ENCODE peak calls at places on chromosomes 7 and 10, in four cellular contexts. K is thyroid gland, R is Peyer's patch, H is A549. I is an unnamed sample.

GRCh38 chr10:124043310-124044142 is 49.9 kb downstream of the CHST15 start:
- DNase-seq in R (peak; percentile 80), K (no peak), H (no peak), I (no peak)

GRCh38 chr7:85178531-85179298 is 8.1 kb downstream of the SEMA3D start:
- DNase-seq in R (no peak), H (no peak), K (no peak), I (no peak)

GRCh38 chr10:21510218-21511070 is 15.0 kb downstream of the SKIDA1 start:
- DNase-seq in K (peak; percentile 50), R (no peak), H (no peak), I (peak; percentile 39)

GRCh38 chr7:51084121-51084520 is 232.5 kb downstream of the COBL start:
- DNase-seq in K (no peak), R (no peak), H (no peak), I (no peak)

GRCh38 chr10:70256463-70256862 is 23.2 kb upstream of the PPA1 start:
- DNase-seq in K (no peak), H (no peak), R (no peak), I (no peak)

GRCh38 chr10:7787150-7787856 is 490 bp downstream of the KIN start:
- DNase-seq in R (no peak), K (no peak), H (no peak), I (no peak)

GRCh38 chr10:48495282-48496045 is 109.4 kb downstream of the ARHGAP22 start:
- DNase-seq in K (no peak), R (peak; percentile 33), H (no peak), I (no peak)

GRCh38 chr10:38146579-38147333 is 52.6 kb downstream of the ZNF37A start:
- DNase-seq in K (no peak), R (no peak), H (no peak), I (no peak)

GRCh38 chr10:118674226-118674919 is 78.9 kb upstream of the PRLHR start:
- DNase-seq in H (no peak), R (no peak), K (no peak), I (no peak)

GRCh38 chr7:84946549-84946948 is 240.3 kb downstream of the SEMA3D start:
- DNase-seq in H (no peak), R (no peak), K (no peak), I (no peak)

GRCh38 chr7:106291247-106291646 is 6.5 kb upstream of the NAMPT start:
- DNase-seq in R (no peak), H (no peak), K (no peak), I (no peak)

GRCh38 chr10:117167346-117168134 is 29.5 kb upstream of the VAX1 start:
- DNase-seq in K (no peak), R (no peak), H (no peak), I (no peak)

GRCh38 chr7:337567-337951 is 47.6 kb downstream of the FOXL3 start:
- DNase-seq in H (no peak), K (no peak), R (no peak), I (no peak)

GRCh38 chr7:75639893-75640600 is 98.7 kb downstream of the HIP1 start:
- DNase-seq in H (no peak), R (no peak), K (no peak), I (no peak)

GRCh38 chr10:114346176-114347031 is 57.9 kb downstream of the AFAP1L2 start:
- DNase-seq in R (no peak), K (no peak), H (no peak), I (peak; percentile 36)

GRCh38 chr7:36911788-36912187 is 187.5 kb upstream of the AOAH start:
- DNase-seq in R (no peak), K (no peak), H (peak; percentile 49), I (no peak)

GRCh38 chr10:86899128-86899527 is 58.3 kb downstream of the MMRN2 start:
- DNase-seq in K (no peak), H (no peak), R (no peak), I (no peak)

GRCh38 chr7:130986271-130986690 is 252.3 kb upstream of the KLF14 start:
- DNase-seq in H (no peak), K (peak; percentile 31), R (no peak), I (no peak)

GRCh38 chr10:52318822-52319464 is 4.9 kb downstream of the DKK1 start:
- DNase-seq in H (peak; percentile 94), R (no peak), K (no peak), I (no peak)

GRCh38 chr10:100528123-100528884 is 1.4 kb downstream of the NDUFB8 start:
- DNase-seq in H (no peak), K (no peak), R (no peak), I (no peak)

GRCh38 chr10:126598009-126598408 is 72.5 kb downstream of the C10orf90 start:
- DNase-seq in R (no peak), H (peak; percentile 49), K (peak; percentile 44), I (peak; percentile 70)

GRCh38 chr10:83233691-83234090 is 905.6 kb upstream of the GHITM start:
- DNase-seq in K (no peak), R (no peak), H (no peak), I (no peak)

GRCh38 chr7:151426486-151426905 is 13.4 kb downstream of the CRYGN start:
- DNase-seq in H (peak; percentile 83), R (peak; percentile 73), K (peak; percentile 71), I (peak; percentile 83)

GRCh38 chr7:106521541-106521940 is 139.4 kb downstream of the CCDC71L start:
- DNase-seq in R (no peak), H (no peak), K (no peak), I (no peak)

GRCh38 chr7:139680676-139681462 is 96.9 kb downstream of the HIPK2 start:
- DNase-seq in H (peak; percentile 88), R (no peak), K (peak; percentile 37), I (no peak)

GRCh38 chr10:116263870-116264269 is 9.1 kb downstream of the GFRA1 start:
- DNase-seq in R (no peak), K (no peak), H (no peak), I (no peak)

GRCh38 chr10:67306588-67307205 is 380.9 kb downstream of the LRRTM3 start:
- DNase-seq in H (peak; percentile 19), R (no peak), K (no peak), I (no peak)

GRCh38 chr10:102230264-102230860 is 4.3 kb downstream of the ELOVL3 start:
- DNase-seq in R (peak; percentile 56), K (peak; percentile 74), H (peak; percentile 66), I (peak; percentile 43)

GRCh38 chr10:123651421-123652047 is 14.6 kb upstream of the GPR26 start:
- DNase-seq in R (peak; percentile 15), K (no peak), H (no peak), I (no peak)

GRCh38 chr10:125260260-125260659 is 99.9 kb upstream of the CTBP2 start:
- DNase-seq in H (no peak), K (no peak), R (no peak), I (no peak)

GRCh38 chr10:46524471-46525176 is 31.8 kb downstream of the GPRIN2 start:
- DNase-seq in K (peak; percentile 71), R (peak; percentile 45), H (peak; percentile 100), I (no peak)

GRCh38 chr10:103637855-103638561 is 144.5 kb downstream of the NEURL1 start:
- DNase-seq in H (no peak), K (peak; percentile 98), R (peak; percentile 64), I (peak; percentile 83)

GRCh38 chr7:98084631-98085030 is 22.0 kb upstream of the LMTK2 start:
- DNase-seq in K (no peak), H (no peak), R (peak; percentile 43), I (no peak)

DNA sequence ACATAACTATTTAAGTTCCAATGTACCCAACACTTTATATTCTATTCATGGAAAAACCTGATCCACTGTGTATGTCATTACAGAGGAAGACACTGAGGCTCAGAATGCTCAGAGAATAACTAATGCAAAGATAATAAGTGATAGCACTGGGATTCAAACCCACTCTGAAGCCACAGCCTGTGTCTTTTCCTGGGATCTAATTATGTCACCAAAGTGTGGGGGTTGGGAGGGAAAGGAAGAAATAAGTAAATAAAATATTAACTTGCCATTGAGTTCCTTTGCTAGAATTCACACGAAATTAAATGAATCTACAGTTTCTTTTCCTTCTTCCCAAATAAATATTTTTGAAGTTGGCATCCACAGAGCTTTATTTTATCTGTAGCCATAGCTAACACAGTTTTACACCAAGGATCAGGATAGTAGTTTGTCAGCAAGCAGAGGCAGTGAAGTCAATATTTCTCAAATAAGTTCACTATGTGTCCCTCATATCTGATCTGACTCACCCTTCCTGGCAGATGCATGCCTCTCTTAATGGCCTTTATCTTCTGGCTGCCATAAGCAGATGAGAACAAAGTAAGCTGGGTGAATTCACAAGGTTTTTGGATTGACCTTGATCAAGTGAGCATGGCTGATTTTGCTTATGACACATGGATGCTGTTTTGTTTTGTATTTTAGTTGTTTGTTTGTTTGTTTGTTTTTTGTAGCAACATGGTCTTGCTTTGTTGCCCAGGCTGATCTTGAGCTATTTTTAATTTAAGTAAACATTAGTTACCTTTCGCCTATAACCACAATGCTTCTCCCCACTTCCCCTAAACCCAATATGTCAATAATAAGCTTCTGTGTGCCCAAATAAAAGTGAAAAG is 6.3 kb downstream of the RAPGEF5 start:
- DNase-seq in H (no peak), K (no peak), R (peak; percentile 73), I (peak; percentile 62)
- TF ChIP-seq POLR2A in H (no peak), K (no peak), R (no peak), I (no peak)

GRCh38 chr10:33295851-33296250 is 38.6 kb downstream of the NRP1 start:
- DNase-seq in H (no peak), K (no peak), R (no peak), I (no peak)

GRCh38 chr10:33301097-33301789 is 33.2 kb downstream of the NRP1 start:
- DNase-seq in K (no peak), H (no peak), R (no peak), I (no peak)

GRCh38 chr10:33302188-33302829 is 32.2 kb downstream of the NRP1 start:
- DNase-seq in K (no peak), H (no peak), R (no peak), I (no peak)

GRCh38 chr10:33298110-33298509 is 36.4 kb downstream of the NRP1 start:
- DNase-seq in K (no peak), R (no peak), H (no peak), I (no peak)

GRCh38 chr10:33298893-33299292 is 35.6 kb downstream of the NRP1 start:
- DNase-seq in K (no peak), H (no peak), R (no peak), I (no peak)
- TF ChIP-seq CTCF in K (no peak), H (no peak), R (no peak), I (no peak)

GRCh38 chr7:97025130-97025499 is 484 bp upstream of the DLX5 start:
- DNase-seq in R (no peak), H (no peak), K (no peak), I (no peak)
- H3K4me3 ChIP-seq in R (no peak overlapping the region), H (no peak overlapping the region), K (no peak overlapping the region), I (no peak overlapping the region)

GRCh38 chr7:100671353-100672327 is 1.9 kb upstream of the GNB2 start:
- DNase-seq in H (no peak), K (no peak), R (no peak), I (no peak)

GRCh38 chr7:100673302-100673941 is at the start of gene GNB2:
- DNase-seq in R (peak; percentile 100), K (peak; percentile 100), H (peak; percentile 100), I (peak; percentile 99)

GRCh38 chr7:100674441-100675407 is 1.2 kb downstream of the GNB2 start:
- DNase-seq in K (peak; percentile 45), H (no peak), R (peak; percentile 67), I (no peak)

GRCh38 chr7:100675581-100676350 is 2.2 kb downstream of the GNB2 start:
- DNase-seq in R (peak; percentile 96), K (peak; percentile 68), H (peak; percentile 35), I (peak; percentile 91)

DNA sequence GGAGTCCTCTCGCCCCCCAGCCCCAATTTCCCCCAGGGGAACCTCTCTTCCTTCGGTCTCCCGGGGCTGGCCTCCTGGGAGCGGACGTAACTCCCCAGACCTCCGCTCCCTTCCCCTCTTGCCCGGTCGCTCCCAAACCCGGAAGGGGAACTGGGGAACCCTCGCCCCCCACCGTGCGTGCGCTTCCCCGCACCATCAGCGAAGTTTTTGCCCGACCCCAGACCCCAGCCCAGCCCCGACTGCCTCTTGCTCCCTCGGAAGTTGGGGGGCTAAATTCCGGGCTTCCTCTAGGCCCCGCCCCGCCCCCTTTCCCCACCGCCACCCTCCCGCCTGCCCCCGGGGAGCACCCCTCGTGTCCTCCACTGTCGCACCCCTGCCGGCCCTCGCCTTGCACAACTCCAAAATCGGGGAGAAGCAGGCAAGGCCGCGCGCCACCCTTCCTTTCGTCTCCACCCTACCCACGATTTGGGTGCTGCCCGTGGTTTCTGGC is 447 bp downstream of the GNB2 start:
- DNase-seq in K (peak; percentile 43), H (no peak), R (peak; percentile 78), I (peak; percentile 67)
- TF ChIP-seq POLR2A in K (no peak), H (no peak), R (no peak), I (no peak)